ENCODE peak calls at places on chromosomes 16 and 17, in seven cellular contexts. W, H, V, S, J, D and T are unnamed samples.

GRCh38 chr17:40321502-40322416 is 12.8 kb downstream of the RARA start:
- DNase-seq in W (no peak), H (no peak), V (no peak), S (no peak), J (no peak), D (no peak), T (no peak)

GRCh38 chr16:14302031-14302398 is 230.9 kb downstream of the MRTFB start:
- DNase-seq in W (no peak), H (no peak), V (peak; percentile 32), S (peak; percentile 54), J (peak; percentile 82), D (no peak), T (no peak)

GRCh38 chr16:71900336-71900735 is 5.0 kb downstream of the IST1 start:
- DNase-seq in W (no peak), H (no peak), V (no peak), S (no peak), J (no peak), D (no peak), T (no peak)

GRCh38 chr17:57954421-57955182 is 610 bp downstream of the CUEDC1 start:
- DNase-seq in W (no peak), H (no peak), V (peak; percentile 42), S (peak; percentile 79), J (peak; percentile 78), D (no peak), T (no peak)

GRCh38 chr16:8355714-8356113 is 234.6 kb downstream of the TMEM114 start:
- DNase-seq in W (no peak), H (no peak), V (no peak), S (no peak), J (peak; percentile 52), D (no peak), T (no peak)

GRCh38 chr17:51217946-51218345 is 41.9 kb downstream of the MBTD1 start:
- DNase-seq in W (no peak), H (no peak), V (no peak), S (no peak), J (no peak), D (no peak), T (no peak)

GRCh38 chr17:53353919-53354351 is 468.8 kb upstream of the KIF2B start:
- DNase-seq in W (no peak), H (no peak), V (no peak), S (no peak), J (no peak), D (no peak), T (no peak)

GRCh38 chr17:9907883-9908648 is 3.0 kb upstream of the RCVRN start:
- DNase-seq in W (no peak), H (no peak), V (no peak), S (no peak), J (no peak), D (no peak), T (no peak)

GRCh38 chr17:69733171-69734014 is 318.9 kb downstream of the MAP2K6 start:
- DNase-seq in W (no peak), H (no peak), V (no peak), S (peak; percentile 43), J (no peak), D (no peak), T (no peak)

GRCh38 chr16:10868089-10868488 is 8.9 kb upstream of the CIITA start:
- DNase-seq in W (no peak), H (no peak), V (no peak), S (no peak), J (no peak), D (no peak), T (no peak)

GRCh38 chr17:7296189-7296861 is 1.9 kb upstream of the YBX2 start:
- DNase-seq in W (no peak), H (peak; percentile 38), V (peak; percentile 95), S (peak; percentile 77), J (peak; percentile 94), D (no peak), T (no peak)

GRCh38 chr16:58393138-58393504 is 850 bp downstream of the GINS3 start:
- DNase-seq in W (no peak), H (no peak), V (no peak), S (no peak), J (peak; percentile 23), D (no peak), T (no peak)

GRCh38 chr17:73394523-73395450 is 83.0 kb upstream of the CDC42EP4 start:
- DNase-seq in W (no peak), H (no peak), V (no peak), S (no peak), J (no peak), D (no peak), T (no peak)

GRCh38 chr17:50420419-50421112 is 5.5 kb upstream of the ACSF2 start:
- DNase-seq in W (no peak), H (no peak), V (no peak), S (no peak), J (no peak), D (no peak), T (no peak)

GRCh38 chr17:19744922-19745757 is 3.0 kb downstream of the ALDH3A1 start:
- DNase-seq in W (peak; percentile 60), H (peak; percentile 71), V (peak; percentile 99), S (peak; percentile 92), J (peak; percentile 95), D (peak; percentile 76), T (no peak)

GRCh38 chr16:23670137-23670776 is 8.4 kb upstream of the PLK1 start:
- DNase-seq in W (no peak), H (no peak), V (no peak), S (no peak), J (no peak), D (peak; percentile 39), T (no peak)

GRCh38 chr17:30378191-30378796 is 433 bp upstream of the CPD start:
- DNase-seq in W (no peak), H (peak; percentile 50), V (peak; percentile 28), S (no peak), J (peak; percentile 45), D (peak; percentile 35), T (no peak)

GRCh38 chr17:38509772-38510423 is 81.6 kb downstream of the ARHGAP23 start:
- DNase-seq in W (no peak), H (no peak), V (peak; percentile 37), S (no peak), J (no peak), D (no peak), T (no peak)

GRCh38 chr17:74354123-74354522 is 7.5 kb downstream of the BTBD17 start:
- DNase-seq in W (peak; percentile 13), H (peak; percentile 39), V (peak; percentile 81), S (no peak), J (peak; percentile 92), D (peak; percentile 27), T (no peak)

GRCh38 chr17:29929006-29929543 is 953 bp downstream of the SSH2 start:
- DNase-seq in W (no peak), H (no peak), V (peak; percentile 17), S (no peak), J (peak; percentile 35), D (no peak), T (no peak)